ENCODE peak calls at places on chromosomes 6 and 20, in six cellular contexts. K is uterus; E is DND-41; R is omental fat pad; V is cardiac muscle cell; N is CD4-positive, alpha-beta T cell. Q is an unnamed sample.

GRCh38 chr20:49361872-49362663 is 84.2 kb upstream of the ZNFX1 start:
- DNase-seq in K (no peak), E (no peak), R (no peak), V (no peak), N (no peak), Q (no peak)

GRCh38 chr20:58746551-58747399 is 54.2 kb downstream of the NPEPL1 start:
- DNase-seq in K (no peak), E (no peak), R (no peak), V (no peak), N (peak), Q (no peak)

GRCh38 chr6:11168091-11168635 is 56.6 kb upstream of the ERVFRD-1 start:
- DNase-seq in K (no peak), E (no peak), R (no peak), V (no peak), N (no peak), Q (no peak)

GRCh38 chr20:44231713-44232468 is 15.2 kb upstream of the GDAP1L1 start:
- DNase-seq in K (no peak), E (no peak), R (no peak), V (peak), N (no peak), Q (no peak)

GRCh38 chr6:27470023-27470422 is 2.9 kb downstream of the ZNF184 start:
- DNase-seq in K (no peak), E (no peak), R (no peak), V (no peak), N (no peak), Q (no peak)

GRCh38 chr6:77450924-77451323 is 12.4 kb downstream of the HTR1B start:
- DNase-seq in K (no peak), E (no peak), R (no peak), V (no peak), N (no peak), Q (no peak)

GRCh38 chr6:10177703-10178102 is 237.2 kb downstream of the TFAP2A start:
- DNase-seq in K (no peak), E (no peak), R (no peak), V (no peak), N (no peak), Q (no peak)

GRCh38 chr20:40471261-40471629 is 217.8 kb downstream of the MAFB start:
- DNase-seq in K (no peak), E (no peak), R (no peak), V (peak), N (no peak), Q (peak)

GRCh38 chr6:130132286-130132701 is 90.5 kb downstream of the SAMD3 start:
- DNase-seq in K (no peak), E (no peak), R (no peak), V (no peak), N (peak), Q (no peak)

GRCh38 chr6:47076422-47077344 is 34.6 kb upstream of the ADGRF1 start:
- DNase-seq in K (no peak), E (peak), R (no peak), V (no peak), N (no peak), Q (no peak)

GRCh38 chr6:88426005-88426404 is 259.9 kb upstream of the CNR1 start:
- DNase-seq in K (no peak), E (no peak), R (no peak), V (no peak), N (no peak), Q (no peak)

GRCh38 chr6:88428068-88428467 is 261.9 kb upstream of the CNR1 start:
- DNase-seq in K (no peak), E (no peak), R (no peak), V (no peak), N (no peak), Q (no peak)

GRCh38 chr6:88422831-88423230 is 256.7 kb upstream of the CNR1 start:
- DNase-seq in K (no peak), E (no peak), R (no peak), V (no peak), N (no peak), Q (no peak)
- TF ChIP-seq CTCF in K (no peak), E (no peak), R (no peak), V (no peak), N (no peak), Q (no peak)

GRCh38 chr6:162618463-162619002 is 109.0 kb downstream of the PRKN start:
- DNase-seq in K (no peak), E (no peak), R (no peak), V (no peak), N (no peak), Q (no peak)
- TF ChIP-seq CTCF in K (no peak), E (no peak), R (no peak), V (no peak), N (no peak), Q (no peak)

DNA sequence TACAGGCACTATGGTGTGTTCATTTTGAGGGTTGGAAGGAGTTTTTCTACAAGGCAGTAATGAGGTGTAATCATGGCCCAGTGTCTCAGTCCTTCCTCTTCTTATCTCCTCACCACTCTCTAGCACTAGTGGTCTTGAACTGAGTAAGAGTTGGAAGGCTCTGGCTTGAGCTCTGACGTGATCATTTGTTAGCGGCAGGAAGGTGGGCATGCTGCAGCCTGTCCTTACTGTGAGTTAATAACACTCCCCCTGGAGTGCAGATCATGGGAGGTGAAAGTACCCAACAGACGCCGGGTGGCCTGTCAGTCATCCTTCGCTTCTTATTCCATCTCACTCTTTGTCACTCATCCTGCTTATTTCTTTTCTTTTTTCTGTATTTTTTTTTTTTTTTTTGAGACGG is 356.9 kb downstream of the CDKAL1 start:
- DNase-seq in K (no peak), E (no peak), R (no peak), V (no peak), N (no peak), Q (no peak)
- TF ChIP-seq CTCF in K (no peak), E (no peak), R (no peak), V (no peak), N (no peak), Q (no peak)

GRCh38 chr6:151370509-151371078 is 20.8 kb downstream of the ZBTB2 start:
- DNase-seq in K (no peak), E (no peak), R (no peak), V (peak), N (no peak), Q (no peak)
- TF ChIP-seq CTCF in K (no peak), E (no peak), R (no peak), V (peak), N (no peak), Q (no peak)

DNA sequence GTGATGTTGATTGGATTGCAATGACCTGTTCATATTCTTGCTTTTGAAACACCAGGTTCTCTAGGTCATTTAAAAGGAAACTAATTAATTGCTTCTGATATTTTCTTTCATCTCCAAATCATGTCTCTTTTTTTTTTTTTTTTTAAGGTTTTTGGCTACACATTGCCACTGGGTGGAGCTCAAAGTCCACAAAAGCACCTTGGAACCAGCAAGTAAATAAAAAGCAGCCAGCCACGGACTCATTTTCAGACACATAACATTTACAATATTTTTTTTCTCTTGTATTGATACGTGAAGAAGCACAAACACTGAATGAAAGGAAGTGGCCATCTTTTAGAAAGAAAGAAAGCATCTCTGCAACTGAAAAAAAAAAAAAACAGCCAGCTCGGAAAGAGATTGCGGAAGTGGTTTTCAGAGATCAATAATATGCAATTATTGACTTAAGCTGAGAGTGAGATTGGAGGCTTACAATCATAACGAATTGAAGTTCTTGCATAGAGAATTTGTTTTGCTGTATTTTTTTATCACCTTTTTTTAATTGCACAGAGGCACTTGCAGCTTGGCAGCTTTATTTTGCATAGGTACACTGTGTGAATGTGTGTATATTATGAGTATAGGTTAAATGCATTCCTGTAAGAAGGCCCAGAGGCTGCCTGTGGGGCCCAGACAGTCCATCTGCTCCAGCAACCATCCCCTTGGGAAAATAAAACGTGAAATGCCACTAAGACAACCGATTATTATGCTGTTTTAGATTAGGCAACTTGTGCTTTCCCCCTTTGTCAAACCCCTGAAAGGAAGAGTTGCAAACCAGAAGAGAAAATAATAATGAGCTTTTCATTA is 28.2 kb downstream of the CGA start:
- DNase-seq in K (peak), E (peak), R (no peak), V (peak), N (no peak), Q (peak)
- TF ChIP-seq CTCF in K (peak), E (peak), R (no peak), V (peak), N (peak), Q (peak)